ENCODE peak calls at places on chromosomes 1 and 21, in ten cellular contexts. Q, F, B, P, D, V, O, E, U and T are unnamed samples.
A peak's percentile ranks its signal among the peaks of the same experiment; 100 is the strongest.

GRCh38 chr1:186763107-186763506 is 65.6 kb upstream of the PLA2G4A start:
- DNase-seq in Q (no peak), F (no peak), B (no peak), P (peak; percentile 51), D (no peak), V (no peak), O (peak; percentile 4), E (no peak), U (no peak), T (no peak)

GRCh38 chr1:181318022-181318857 is 165.1 kb upstream of the CACNA1E start:
- DNase-seq in Q (no peak), F (peak; percentile 9), B (no peak), P (no peak), D (no peak), V (no peak), O (no peak), E (no peak), U (no peak), T (no peak)

GRCh38 chr1:212302745-212303383 is 17.7 kb downstream of the PPP2R5A start:
- DNase-seq in Q (no peak), F (no peak), B (no peak), P (peak; percentile 43), D (no peak), V (no peak), O (no peak), E (no peak), U (no peak), T (no peak)

GRCh38 chr21:42650441-42651421 is 2.7 kb upstream of the PDE9A start:
- DNase-seq in Q (no peak), F (no peak), B (no peak), P (no peak), D (no peak), V (peak; percentile 60), O (no peak), E (no peak), U (no peak), T (no peak)

GRCh38 chr1:45337630-45338320 is 2.2 kb upstream of the TOE1 start:
- DNase-seq in Q (no peak), F (no peak), B (no peak), P (no peak), D (no peak), V (no peak), O (no peak), E (no peak), U (no peak), T (no peak)

GRCh38 chr1:164588388-164589341 is 29.7 kb downstream of the PBX1 start:
- DNase-seq in Q (peak; percentile 49), F (peak; percentile 37), B (no peak), P (no peak), D (peak; percentile 77), V (peak; percentile 93), O (no peak), E (no peak), U (no peak), T (peak; percentile 59)

GRCh38 chr1:158113759-158114127 is 67.0 kb upstream of the CD1D start:
- DNase-seq in Q (no peak), F (no peak), B (no peak), P (no peak), D (no peak), V (no peak), O (no peak), E (no peak), U (no peak), T (no peak)

GRCh38 chr1:234176000-234176399 is 197.3 kb upstream of the COA6 start:
- DNase-seq in Q (peak; percentile 21), F (no peak), B (no peak), P (no peak), D (no peak), V (no peak), O (no peak), E (no peak), U (no peak), T (no peak)

GRCh38 chr1:163162281-163162937 is 40.3 kb downstream of the RGS5 start:
- DNase-seq in Q (no peak), F (no peak), B (no peak), P (peak; percentile 70), D (no peak), V (no peak), O (no peak), E (peak; percentile 13), U (no peak), T (no peak)